ENCODE peak calls at places on chromosome 17, in seven cellular contexts. N is adipocyte; M is CD8-positive, alpha-beta T cell; G is CD4-positive, alpha-beta memory T cell; Q is IMR-90; Z is BE2C; J is neuronal stem cell. F is an unnamed sample.

GRCh38 chr17:31509095-31509804 is 117.8 kb downstream of the RAB11FIP4 start:
- DNase-seq in Z (no peak), G (no peak), Q (no peak), J (no peak), N (no peak), M (no peak), F (no peak)

GRCh38 chr17:9905902-9906301 is 831 bp upstream of the RCVRN start:
- DNase-seq in J (no peak), Z (no peak), Q (no peak), M (no peak), N (peak; percentile 51), G (no peak), F (peak; percentile 3)

GRCh38 chr17:31830971-31831755 is 27.9 kb downstream of the COPRS start:
- DNase-seq in M (no peak), J (no peak), Z (no peak), Q (peak; percentile 56), N (no peak), G (no peak), F (peak; percentile 18)

GRCh38 chr17:21194210-21194609 is 19.8 kb downstream of the TMEM11 start:
- DNase-seq in Q (no peak), G (no peak), N (no peak), M (no peak), J (no peak), Z (peak; percentile 34), F (peak; percentile 54)

GRCh38 chr17:73331060-73331459 is 19.3 kb upstream of the CDC42EP4 start:
- DNase-seq in J (no peak), N (no peak), Q (no peak), Z (no peak), M (no peak), G (no peak), F (no peak)

GRCh38 chr17:28473542-28473941 is at the start of gene SLC13A2:
- DNase-seq in M (no peak), Q (no peak), N (no peak), J (no peak), Z (no peak), G (no peak), F (no peak)

GRCh38 chr17:58420841-58421240 is 3.5 kb upstream of the RNF43 start:
- DNase-seq in J (no peak), G (no peak), Z (no peak), Q (no peak), N (no peak), M (no peak), F (no peak)

GRCh38 chr17:5708344-5708743 is 124.0 kb upstream of the NLRP1 start:
- DNase-seq in J (no peak), Q (no peak), M (no peak), G (no peak), N (no peak), Z (no peak), F (no peak)

GRCh38 chr17:80086616-80087015 is 14.8 kb upstream of the GAA start:
- DNase-seq in G (no peak), N (no peak), M (no peak), Z (no peak), Q (no peak), J (no peak), F (no peak)

GRCh38 chr17:68184816-68185436 is 62.9 kb upstream of the AMZ2 start:
- DNase-seq in Z (no peak), J (no peak), N (no peak), M (peak; percentile 51), G (peak; percentile 79), Q (no peak), F (no peak)

GRCh38 chr17:55911186-55911585 is 160.3 kb downstream of the PCTP start:
- DNase-seq in Q (no peak), Z (no peak), N (no peak), G (no peak), M (no peak), J (no peak), F (no peak)

GRCh38 chr17:48429638-48430586 is at the start of gene SKAP1:
- DNase-seq in Q (no peak), M (peak; percentile 66), N (no peak), Z (no peak), G (peak; percentile 71), J (no peak), F (peak; percentile 3)

GRCh38 chr17:81930142-81931125 is 2.9 kb upstream of the MAFG start:
- DNase-seq in J (no peak), M (no peak), G (no peak), Q (no peak), Z (no peak), N (peak; percentile 28), F (no peak)

GRCh38 chr17:1460233-1460632 is 4.2 kb upstream of the CRK start:
- DNase-seq in N (no peak), J (no peak), G (no peak), M (no peak), Q (no peak), Z (no peak), F (peak; percentile 98)

GRCh38 chr17:27569257-27569722 is 61.7 kb upstream of the LGALS9 start:
- DNase-seq in J (peak; percentile 18), Q (peak; percentile 34), N (peak; percentile 31), Z (peak; percentile 53), M (peak; percentile 49), G (peak; percentile 28), F (peak; percentile 44)

GRCh38 chr17:71224824-71225575 is 895.8 kb upstream of the SOX9 start:
- DNase-seq in J (no peak), G (no peak), M (no peak), N (no peak), Q (no peak), Z (peak; percentile 85), F (peak; percentile 17)

GRCh38 chr17:8430966-8431365 is 4.7 kb upstream of the NDEL1 start:
- DNase-seq in G (no peak), M (no peak), N (no peak), Q (peak; percentile 22), J (no peak), Z (peak; percentile 43), F (peak; percentile 13)

GRCh38 chr17:73288534-73289302 is 23.1 kb downstream of the CDC42EP4 start:
- DNase-seq in M (no peak), Z (no peak), Q (no peak), J (no peak), G (no peak), N (no peak), F (peak; percentile 60)

GRCh38 chr17:4509402-4509801 is 10.7 kb downstream of the SPNS2 start:
- DNase-seq in N (no peak), M (peak; percentile 26), J (no peak), G (peak; percentile 22), Z (no peak), Q (no peak), F (no peak)

GRCh38 chr17:30413109-30413508 is 34.4 kb downstream of the CPD start:
- DNase-seq in Q (peak; percentile 72), N (no peak), J (no peak), G (no peak), M (no peak), Z (no peak), F (no peak)

GRCh38 chr17:35726609-35727460 is 4.6 kb upstream of the RASL10B start:
- DNase-seq in J (no peak), M (no peak), Q (peak; percentile 88), N (peak; percentile 98), Z (peak; percentile 94), G (no peak), F (peak; percentile 58)

GRCh38 chr17:48608921-48609505 is 1.8 kb downstream of the HOXB7 start:
- DNase-seq in J (no peak), M (no peak), G (no peak), Q (no peak), Z (no peak), N (no peak), F (no peak)

GRCh38 chr17:57408064-57408811 is 151.9 kb downstream of the MSI2 start:
- DNase-seq in M (peak; percentile 32), J (no peak), N (no peak), Q (no peak), G (peak; percentile 2), Z (no peak), F (no peak)

GRCh38 chr17:79628861-79629547 is 18.2 kb upstream of the RBFOX3 start:
- DNase-seq in J (no peak), N (no peak), M (no peak), Z (no peak), G (no peak), Q (no peak), F (no peak)

GRCh38 chr17:48594412-48595106 is 980 bp upstream of the HOXB5 start:
- DNase-seq in Q (peak; percentile 63), G (no peak), Z (no peak), J (no peak), M (no peak), N (no peak), F (no peak)

GRCh38 chr17:45346255-45347015 is 29.6 kb upstream of the MAP3K14 start:
- DNase-seq in J (no peak), Q (peak; percentile 8), N (no peak), Z (no peak), G (no peak), M (no peak), F (peak; percentile 63)

GRCh38 chr17:61454095-61454931 is 2.1 kb downstream of the TBX4 start:
- DNase-seq in Z (no peak), J (no peak), M (no peak), N (no peak), G (no peak), Q (no peak), F (no peak)

GRCh38 chr17:61453563-61453962 is 1.3 kb downstream of the TBX4 start:
- DNase-seq in G (no peak), M (no peak), N (no peak), Z (no peak), Q (no peak), J (no peak), F (no peak)

GRCh38 chr17:61456688-61457225 is 4.5 kb downstream of the TBX4 start:
- DNase-seq in M (no peak), Q (no peak), J (no peak), Z (no peak), N (no peak), G (no peak), F (no peak)

GRCh38 chr17:61455754-61456681 is 3.8 kb downstream of the TBX4 start:
- DNase-seq in M (no peak), Q (no peak), J (no peak), Z (no peak), G (no peak), N (no peak), F (no peak)

GRCh38 chr17:61454932-61455753 is 2.9 kb downstream of the TBX4 start:
- DNase-seq in M (no peak), J (no peak), Q (no peak), G (no peak), N (no peak), Z (no peak), F (no peak)
- H3K9me3 ChIP-seq in M (no peaks in the 10 kb centered on the region), J (peaks cover 22% of the 10 kb centered on the region), Q (peaks cover 38% of the 10 kb centered on the region), G (no peaks in the 10 kb centered on the region), N (peaks cover 2% of the 10 kb centered on the region), Z (no peaks in the 10 kb centered on the region), F (no peaks in the 10 kb centered on the region)

GRCh38 chr17:54111576-54111975 is 288.8 kb downstream of the KIF2B start:
- DNase-seq in Q (no peak), G (no peak), J (no peak), N (no peak), Z (no peak), M (no peak), F (no peak)
- H3K4me1 ChIP-seq in Q (no peaks in the 10 kb centered on the region), G (no peaks in the 10 kb centered on the region), J (no peaks in the 10 kb centered on the region), N (no peaks in the 10 kb centered on the region), Z (no peaks in the 10 kb centered on the region), M (no peaks in the 10 kb centered on the region), F (no peaks in the 10 kb centered on the region)

GRCh38 chr17:78103311-78103710 is 25.2 kb downstream of the TMC6 start:
- DNase-seq in G (no peak), Z (no peak), M (no peak), J (no peak), Q (peak; percentile 7), N (no peak), F (no peak)
- H3K9me3 ChIP-seq in G (no peaks in the 10 kb centered on the region), Z (no peaks in the 10 kb centered on the region), M (no peaks in the 10 kb centered on the region), J (peaks cover 24% of the 10 kb centered on the region), Q (no peaks in the 10 kb centered on the region), N (no peaks in the 10 kb centered on the region), F (no peaks in the 10 kb centered on the region)

GRCh38 chr17:14299261-14300093 is 1.4 kb upstream of the HS3ST3B1 start:
- DNase-seq in Q (no peak), Z (no peak), M (peak; percentile 51), G (peak; percentile 47), J (no peak), N (peak; percentile 68), F (peak; percentile 21)
- H3K4me1 ChIP-seq in Q (peaks cover 2% of the 10 kb centered on the region), Z (no peaks in the 10 kb centered on the region), M (peaks cover 44% of the 10 kb centered on the region), G (peaks cover 54% of the 10 kb centered on the region), J (peaks cover 9% of the 10 kb centered on the region), N (peaks cover 34% of the 10 kb centered on the region), F (peaks cover 34% of the 10 kb centered on the region)

F was measured in thyroid gland.